ENCODE peak calls at places on chromosomes 12 and 14, in seven cellular contexts. One of them, this sample, is unnamed.

GRCh38 chr12:72273851-72274284 is 1.7 kb downstream of the TRHDE start:
- DNase-seq in progenitor cell of endocrine pancreas: no peak
- DNase-seq in activated CD4-positive, alpha-beta T cell treated with anti-CD3 and anti-CD28 coated beads, Interleukin-2, amount 10 ng/mL, durations not matched to agents 7 days and 5 days: no peak
- DNase-seq in body of pancreas: peak
- DNase-seq in activated T-cell treated with anti-CD3 and anti-CD28 coated beads for 1 hour: no peak
- DNase-seq in fibroblast of mammary gland: no peak
- DNase-seq in retina: peak
- DNase-seq in this sample: peak

GRCh38 chr14:99538275-99538674 is 57.1 kb downstream of the CCNK start:
- DNase-seq in body of pancreas: no peak
- DNase-seq in activated T-cell treated with anti-CD3 and anti-CD28 coated beads for 1 hour: no peak
- DNase-seq in progenitor cell of endocrine pancreas: no peak
- DNase-seq in fibroblast of mammary gland: no peak
- DNase-seq in retina: no peak
- DNase-seq in activated CD4-positive, alpha-beta T cell treated with anti-CD3 and anti-CD28 coated beads, Interleukin-2, amount 10 ng/mL, durations not matched to agents 7 days and 5 days: no peak
- DNase-seq in this sample: no peak

GRCh38 chr12:565589-566105 is 97.6 kb downstream of the NINJ2 start:
- DNase-seq in activated T-cell treated with anti-CD3 and anti-CD28 coated beads for 1 hour: no peak
- DNase-seq in fibroblast of mammary gland: no peak
- DNase-seq in body of pancreas: no peak
- DNase-seq in retina: no peak
- DNase-seq in progenitor cell of endocrine pancreas: no peak
- DNase-seq in activated CD4-positive, alpha-beta T cell treated with anti-CD3 and anti-CD28 coated beads, Interleukin-2, amount 10 ng/mL, durations not matched to agents 7 days and 5 days: no peak
- DNase-seq in this sample: no peak

GRCh38 chr14:64998455-64998931 is 11.8 kb downstream of the FNTB start:
- DNase-seq in retina: no peak
- DNase-seq in body of pancreas: no peak
- DNase-seq in fibroblast of mammary gland: peak
- DNase-seq in progenitor cell of endocrine pancreas: no peak
- DNase-seq in activated T-cell treated with anti-CD3 and anti-CD28 coated beads for 1 hour: no peak
- DNase-seq in activated CD4-positive, alpha-beta T cell treated with anti-CD3 and anti-CD28 coated beads, Interleukin-2, amount 10 ng/mL, durations not matched to agents 7 days and 5 days: no peak
- DNase-seq in this sample: no peak

GRCh38 chr12:69240625-69240984 is 1.2 kb downstream of the CPSF6 start:
- DNase-seq in activated CD4-positive, alpha-beta T cell treated with anti-CD3 and anti-CD28 coated beads, Interleukin-2, amount 10 ng/mL, durations not matched to agents 7 days and 5 days: peak
- DNase-seq in body of pancreas: no peak
- DNase-seq in fibroblast of mammary gland: peak
- DNase-seq in progenitor cell of endocrine pancreas: no peak
- DNase-seq in activated T-cell treated with anti-CD3 and anti-CD28 coated beads for 1 hour: no peak
- DNase-seq in retina: no peak
- DNase-seq in this sample: no peak

GRCh38 chr12:29599397-29599796 is 101.9 kb upstream of the OVCH1 start:
- DNase-seq in activated CD4-positive, alpha-beta T cell treated with anti-CD3 and anti-CD28 coated beads, Interleukin-2, amount 10 ng/mL, durations not matched to agents 7 days and 5 days: no peak
- DNase-seq in fibroblast of mammary gland: peak
- DNase-seq in body of pancreas: no peak
- DNase-seq in retina: no peak
- DNase-seq in activated T-cell treated with anti-CD3 and anti-CD28 coated beads for 1 hour: no peak
- DNase-seq in progenitor cell of endocrine pancreas: no peak
- DNase-seq in this sample: no peak

GRCh38 chr14:20789230-20789813 is 8.3 kb downstream of the RNASE6 start:
- DNase-seq in retina: no peak
- DNase-seq in fibroblast of mammary gland: no peak
- DNase-seq in body of pancreas: no peak
- DNase-seq in activated T-cell treated with anti-CD3 and anti-CD28 coated beads for 1 hour: no peak
- DNase-seq in activated CD4-positive, alpha-beta T cell treated with anti-CD3 and anti-CD28 coated beads, Interleukin-2, amount 10 ng/mL, durations not matched to agents 7 days and 5 days: no peak
- DNase-seq in progenitor cell of endocrine pancreas: no peak
- DNase-seq in this sample: no peak

GRCh38 chr12:124302807-124303578 is 8.1 kb downstream of the RFLNA start:
- DNase-seq in body of pancreas: no peak
- DNase-seq in fibroblast of mammary gland: no peak
- DNase-seq in activated CD4-positive, alpha-beta T cell treated with anti-CD3 and anti-CD28 coated beads, Interleukin-2, amount 10 ng/mL, durations not matched to agents 7 days and 5 days: no peak
- DNase-seq in progenitor cell of endocrine pancreas: no peak
- DNase-seq in retina: no peak
- DNase-seq in activated T-cell treated with anti-CD3 and anti-CD28 coated beads for 1 hour: no peak
- DNase-seq in this sample: no peak

GRCh38 chr12:109553929-109554500 is 19.3 kb downstream of the MMAB start:
- DNase-seq in progenitor cell of endocrine pancreas: no peak
- DNase-seq in retina: no peak
- DNase-seq in body of pancreas: no peak
- DNase-seq in activated T-cell treated with anti-CD3 and anti-CD28 coated beads for 1 hour: no peak
- DNase-seq in fibroblast of mammary gland: no peak
- DNase-seq in activated CD4-positive, alpha-beta T cell treated with anti-CD3 and anti-CD28 coated beads, Interleukin-2, amount 10 ng/mL, durations not matched to agents 7 days and 5 days: no peak
- DNase-seq in this sample: no peak

GRCh38 chr14:99995700-99996356 is 69.4 kb upstream of the EVL start:
- DNase-seq in progenitor cell of endocrine pancreas: no peak
- DNase-seq in activated CD4-positive, alpha-beta T cell treated with anti-CD3 and anti-CD28 coated beads, Interleukin-2, amount 10 ng/mL, durations not matched to agents 7 days and 5 days: peak
- DNase-seq in retina: no peak
- DNase-seq in fibroblast of mammary gland: peak
- DNase-seq in activated T-cell treated with anti-CD3 and anti-CD28 coated beads for 1 hour: peak
- DNase-seq in body of pancreas: peak
- DNase-seq in this sample: peak

GRCh38 chr14:33475623-33476022 is 475.3 kb downstream of the EGLN3 start:
- DNase-seq in retina: peak
- DNase-seq in activated T-cell treated with anti-CD3 and anti-CD28 coated beads for 1 hour: no peak
- DNase-seq in progenitor cell of endocrine pancreas: peak
- DNase-seq in body of pancreas: peak
- DNase-seq in fibroblast of mammary gland: peak
- DNase-seq in activated CD4-positive, alpha-beta T cell treated with anti-CD3 and anti-CD28 coated beads, Interleukin-2, amount 10 ng/mL, durations not matched to agents 7 days and 5 days: peak
- DNase-seq in this sample: peak

GRCh38 chr12:57899010-57899662 is 42.2 kb upstream of the ATP23 start:
- DNase-seq in activated CD4-positive, alpha-beta T cell treated with anti-CD3 and anti-CD28 coated beads, Interleukin-2, amount 10 ng/mL, durations not matched to agents 7 days and 5 days: peak
- DNase-seq in progenitor cell of endocrine pancreas: no peak
- DNase-seq in retina: no peak
- DNase-seq in activated T-cell treated with anti-CD3 and anti-CD28 coated beads for 1 hour: peak
- DNase-seq in body of pancreas: peak
- DNase-seq in fibroblast of mammary gland: peak
- DNase-seq in this sample: no peak

GRCh38 chr12:113235976-113236375 is 14.7 kb downstream of the TPCN1 start:
- DNase-seq in progenitor cell of endocrine pancreas: no peak
- DNase-seq in body of pancreas: no peak
- DNase-seq in retina: no peak
- DNase-seq in activated T-cell treated with anti-CD3 and anti-CD28 coated beads for 1 hour: no peak
- DNase-seq in activated CD4-positive, alpha-beta T cell treated with anti-CD3 and anti-CD28 coated beads, Interleukin-2, amount 10 ng/mL, durations not matched to agents 7 days and 5 days: no peak
- DNase-seq in fibroblast of mammary gland: no peak
- DNase-seq in this sample: no peak

GRCh38 chr14:79016828-79017505 is 846.8 kb downstream of the NRXN3 start:
- DNase-seq in fibroblast of mammary gland: peak
- DNase-seq in activated T-cell treated with anti-CD3 and anti-CD28 coated beads for 1 hour: no peak
- DNase-seq in activated CD4-positive, alpha-beta T cell treated with anti-CD3 and anti-CD28 coated beads, Interleukin-2, amount 10 ng/mL, durations not matched to agents 7 days and 5 days: no peak
- DNase-seq in progenitor cell of endocrine pancreas: no peak
- DNase-seq in retina: no peak
- DNase-seq in body of pancreas: no peak
- DNase-seq in this sample: no peak

GRCh38 chr12:121773011-121773777 is 20.3 kb downstream of the RHOF start:
- DNase-seq in body of pancreas: peak
- DNase-seq in activated T-cell treated with anti-CD3 and anti-CD28 coated beads for 1 hour: peak
- DNase-seq in progenitor cell of endocrine pancreas: peak
- DNase-seq in activated CD4-positive, alpha-beta T cell treated with anti-CD3 and anti-CD28 coated beads, Interleukin-2, amount 10 ng/mL, durations not matched to agents 7 days and 5 days: peak
- DNase-seq in fibroblast of mammary gland: peak
- DNase-seq in retina: peak
- DNase-seq in this sample: peak

GRCh38 chr12:101050631-101051030 is 159.4 kb downstream of the SLC5A8 start:
- DNase-seq in activated T-cell treated with anti-CD3 and anti-CD28 coated beads for 1 hour: no peak
- DNase-seq in activated CD4-positive, alpha-beta T cell treated with anti-CD3 and anti-CD28 coated beads, Interleukin-2, amount 10 ng/mL, durations not matched to agents 7 days and 5 days: no peak
- DNase-seq in body of pancreas: no peak
- DNase-seq in retina: no peak
- DNase-seq in fibroblast of mammary gland: no peak
- DNase-seq in progenitor cell of endocrine pancreas: no peak
- DNase-seq in this sample: no peak

GRCh38 chr14:95815226-95815690 is 61.4 kb upstream of the TUNAR start:
- DNase-seq in fibroblast of mammary gland: no peak
- DNase-seq in progenitor cell of endocrine pancreas: no peak
- DNase-seq in body of pancreas: no peak
- DNase-seq in activated CD4-positive, alpha-beta T cell treated with anti-CD3 and anti-CD28 coated beads, Interleukin-2, amount 10 ng/mL, durations not matched to agents 7 days and 5 days: no peak
- DNase-seq in activated T-cell treated with anti-CD3 and anti-CD28 coated beads for 1 hour: no peak
- DNase-seq in retina: no peak
- DNase-seq in this sample: no peak

GRCh38 chr12:116314477-116314876 is 37.0 kb upstream of the MED13L start:
- DNase-seq in progenitor cell of endocrine pancreas: no peak
- DNase-seq in body of pancreas: no peak
- DNase-seq in fibroblast of mammary gland: no peak
- DNase-seq in activated CD4-positive, alpha-beta T cell treated with anti-CD3 and anti-CD28 coated beads, Interleukin-2, amount 10 ng/mL, durations not matched to agents 7 days and 5 days: no peak
- DNase-seq in retina: no peak
- DNase-seq in activated T-cell treated with anti-CD3 and anti-CD28 coated beads for 1 hour: no peak
- DNase-seq in this sample: no peak

GRCh38 chr14:51367600-51367931 is 127.5 kb downstream of the TMX1 start:
- DNase-seq in activated CD4-positive, alpha-beta T cell treated with anti-CD3 and anti-CD28 coated beads, Interleukin-2, amount 10 ng/mL, durations not matched to agents 7 days and 5 days: no peak
- DNase-seq in activated T-cell treated with anti-CD3 and anti-CD28 coated beads for 1 hour: no peak
- DNase-seq in fibroblast of mammary gland: peak
- DNase-seq in body of pancreas: no peak
- DNase-seq in retina: no peak
- DNase-seq in progenitor cell of endocrine pancreas: no peak
- DNase-seq in this sample: no peak

GRCh38 chr12:132503611-132504204 is 13.8 kb downstream of the FBRSL1 start:
- DNase-seq in retina: no peak
- DNase-seq in body of pancreas: peak
- DNase-seq in fibroblast of mammary gland: peak
- DNase-seq in progenitor cell of endocrine pancreas: no peak
- DNase-seq in activated CD4-positive, alpha-beta T cell treated with anti-CD3 and anti-CD28 coated beads, Interleukin-2, amount 10 ng/mL, durations not matched to agents 7 days and 5 days: no peak
- DNase-seq in activated T-cell treated with anti-CD3 and anti-CD28 coated beads for 1 hour: no peak
- DNase-seq in this sample: no peak

GRCh38 chr14:48384786-48385185 is 709.4 kb upstream of the MDGA2 start:
- DNase-seq in progenitor cell of endocrine pancreas: no peak
- DNase-seq in activated T-cell treated with anti-CD3 and anti-CD28 coated beads for 1 hour: no peak
- DNase-seq in retina: no peak
- DNase-seq in body of pancreas: no peak
- DNase-seq in activated CD4-positive, alpha-beta T cell treated with anti-CD3 and anti-CD28 coated beads, Interleukin-2, amount 10 ng/mL, durations not matched to agents 7 days and 5 days: no peak
- DNase-seq in fibroblast of mammary gland: no peak
- DNase-seq in this sample: no peak

GRCh38 chr12:71688961-71689570 is 3.2 kb downstream of the TMEM19 start:
- DNase-seq in activated T-cell treated with anti-CD3 and anti-CD28 coated beads for 1 hour: no peak
- DNase-seq in activated CD4-positive, alpha-beta T cell treated with anti-CD3 and anti-CD28 coated beads, Interleukin-2, amount 10 ng/mL, durations not matched to agents 7 days and 5 days: no peak
- DNase-seq in progenitor cell of endocrine pancreas: no peak
- DNase-seq in fibroblast of mammary gland: no peak
- DNase-seq in body of pancreas: no peak
- DNase-seq in retina: no peak
- DNase-seq in this sample: no peak

GRCh38 chr14:24665440-24665991 is 31.5 kb upstream of the GZMB start:
- DNase-seq in retina: no peak
- DNase-seq in progenitor cell of endocrine pancreas: no peak
- DNase-seq in fibroblast of mammary gland: no peak
- DNase-seq in activated CD4-positive, alpha-beta T cell treated with anti-CD3 and anti-CD28 coated beads, Interleukin-2, amount 10 ng/mL, durations not matched to agents 7 days and 5 days: peak
- DNase-seq in body of pancreas: no peak
- DNase-seq in activated T-cell treated with anti-CD3 and anti-CD28 coated beads for 1 hour: no peak
- DNase-seq in this sample: no peak

GRCh38 chr12:116528067-116528466 is 31.1 kb upstream of the MAP1LC3B2 start:
- DNase-seq in activated CD4-positive, alpha-beta T cell treated with anti-CD3 and anti-CD28 coated beads, Interleukin-2, amount 10 ng/mL, durations not matched to agents 7 days and 5 days: no peak
- DNase-seq in body of pancreas: no peak
- DNase-seq in activated T-cell treated with anti-CD3 and anti-CD28 coated beads for 1 hour: no peak
- DNase-seq in fibroblast of mammary gland: peak
- DNase-seq in retina: no peak
- DNase-seq in progenitor cell of endocrine pancreas: no peak
- DNase-seq in this sample: no peak

GRCh38 chr12:52171950-52172512 is 19.8 kb downstream of the KRT80 start:
- DNase-seq in body of pancreas: peak
- DNase-seq in progenitor cell of endocrine pancreas: peak
- DNase-seq in activated CD4-positive, alpha-beta T cell treated with anti-CD3 and anti-CD28 coated beads, Interleukin-2, amount 10 ng/mL, durations not matched to agents 7 days and 5 days: peak
- DNase-seq in retina: no peak
- DNase-seq in activated T-cell treated with anti-CD3 and anti-CD28 coated beads for 1 hour: no peak
- DNase-seq in fibroblast of mammary gland: peak
- DNase-seq in this sample: peak

GRCh38 chr12:132178801-132179401 is 34.6 kb downstream of the NOC4L start:
- DNase-seq in retina: no peak
- DNase-seq in activated T-cell treated with anti-CD3 and anti-CD28 coated beads for 1 hour: no peak
- DNase-seq in body of pancreas: no peak
- DNase-seq in activated CD4-positive, alpha-beta T cell treated with anti-CD3 and anti-CD28 coated beads, Interleukin-2, amount 10 ng/mL, durations not matched to agents 7 days and 5 days: peak
- DNase-seq in fibroblast of mammary gland: no peak
- DNase-seq in progenitor cell of endocrine pancreas: no peak
- DNase-seq in this sample: no peak

GRCh38 chr12:112252184-112252583 is 126.8 kb downstream of the TRAFD1 start:
- DNase-seq in fibroblast of mammary gland: peak
- DNase-seq in body of pancreas: peak
- DNase-seq in activated CD4-positive, alpha-beta T cell treated with anti-CD3 and anti-CD28 coated beads, Interleukin-2, amount 10 ng/mL, durations not matched to agents 7 days and 5 days: no peak
- DNase-seq in retina: no peak
- DNase-seq in activated T-cell treated with anti-CD3 and anti-CD28 coated beads for 1 hour: no peak
- DNase-seq in progenitor cell of endocrine pancreas: no peak
- DNase-seq in this sample: no peak

GRCh38 chr14:94089479-94089878 is 8.4 kb downstream of the IFI27L1 start:
- DNase-seq in body of pancreas: no peak
- DNase-seq in retina: no peak
- DNase-seq in activated CD4-positive, alpha-beta T cell treated with anti-CD3 and anti-CD28 coated beads, Interleukin-2, amount 10 ng/mL, durations not matched to agents 7 days and 5 days: no peak
- DNase-seq in activated T-cell treated with anti-CD3 and anti-CD28 coated beads for 1 hour: no peak
- DNase-seq in fibroblast of mammary gland: peak
- DNase-seq in progenitor cell of endocrine pancreas: no peak
- DNase-seq in this sample: no peak

GRCh38 chr12:16583991-16584745 is 21.8 kb downstream of the LMO3 start:
- DNase-seq in activated CD4-positive, alpha-beta T cell treated with anti-CD3 and anti-CD28 coated beads, Interleukin-2, amount 10 ng/mL, durations not matched to agents 7 days and 5 days: no peak
- DNase-seq in body of pancreas: no peak
- DNase-seq in fibroblast of mammary gland: peak
- DNase-seq in activated T-cell treated with anti-CD3 and anti-CD28 coated beads for 1 hour: no peak
- DNase-seq in progenitor cell of endocrine pancreas: no peak
- DNase-seq in retina: no peak
- DNase-seq in this sample: no peak

GRCh38 chr12:6827437-6827894 is 741 bp upstream of the P3H3 start:
- DNase-seq in fibroblast of mammary gland: peak
- DNase-seq in progenitor cell of endocrine pancreas: no peak
- DNase-seq in activated T-cell treated with anti-CD3 and anti-CD28 coated beads for 1 hour: peak
- DNase-seq in body of pancreas: peak
- DNase-seq in activated CD4-positive, alpha-beta T cell treated with anti-CD3 and anti-CD28 coated beads, Interleukin-2, amount 10 ng/mL, durations not matched to agents 7 days and 5 days: peak
- DNase-seq in retina: peak
- DNase-seq in this sample: peak

GRCh38 chr12:133233993-133234564 is 1.6 kb downstream of the ANHX start:
- DNase-seq in body of pancreas: no peak
- DNase-seq in retina: no peak
- DNase-seq in progenitor cell of endocrine pancreas: no peak
- DNase-seq in fibroblast of mammary gland: no peak
- DNase-seq in activated T-cell treated with anti-CD3 and anti-CD28 coated beads for 1 hour: no peak
- DNase-seq in activated CD4-positive, alpha-beta T cell treated with anti-CD3 and anti-CD28 coated beads, Interleukin-2, amount 10 ng/mL, durations not matched to agents 7 days and 5 days: no peak
- DNase-seq in this sample: no peak

GRCh38 chr14:20332946-20333782 is at the start of gene CCNB1IP1:
- DNase-seq in progenitor cell of endocrine pancreas: peak
- DNase-seq in fibroblast of mammary gland: peak
- DNase-seq in retina: peak
- DNase-seq in activated T-cell treated with anti-CD3 and anti-CD28 coated beads for 1 hour: peak
- DNase-seq in body of pancreas: peak
- DNase-seq in activated CD4-positive, alpha-beta T cell treated with anti-CD3 and anti-CD28 coated beads, Interleukin-2, amount 10 ng/mL, durations not matched to agents 7 days and 5 days: peak
- DNase-seq in this sample: peak

GRCh38 chr14:61644834-61645233 is 50.5 kb upstream of the HIF1A start:
- DNase-seq in progenitor cell of endocrine pancreas: no peak
- DNase-seq in fibroblast of mammary gland: no peak
- DNase-seq in retina: no peak
- DNase-seq in activated CD4-positive, alpha-beta T cell treated with anti-CD3 and anti-CD28 coated beads, Interleukin-2, amount 10 ng/mL, durations not matched to agents 7 days and 5 days: no peak
- DNase-seq in body of pancreas: no peak
- DNase-seq in activated T-cell treated with anti-CD3 and anti-CD28 coated beads for 1 hour: no peak
- DNase-seq in this sample: no peak

GRCh38 chr14:100864960-100865681 is 38.4 kb downstream of the RTL1 start:
- DNase-seq in fibroblast of mammary gland: peak
- DNase-seq in retina: no peak
- DNase-seq in body of pancreas: no peak
- DNase-seq in activated CD4-positive, alpha-beta T cell treated with anti-CD3 and anti-CD28 coated beads, Interleukin-2, amount 10 ng/mL, durations not matched to agents 7 days and 5 days: no peak
- DNase-seq in activated T-cell treated with anti-CD3 and anti-CD28 coated beads for 1 hour: no peak
- DNase-seq in progenitor cell of endocrine pancreas: no peak
- DNase-seq in this sample: no peak

GRCh38 chr12:4867384-4867783 is 42.3 kb upstream of the KCNA1 start:
- DNase-seq in progenitor cell of endocrine pancreas: no peak
- DNase-seq in body of pancreas: no peak
- DNase-seq in activated T-cell treated with anti-CD3 and anti-CD28 coated beads for 1 hour: no peak
- DNase-seq in fibroblast of mammary gland: no peak
- DNase-seq in activated CD4-positive, alpha-beta T cell treated with anti-CD3 and anti-CD28 coated beads, Interleukin-2, amount 10 ng/mL, durations not matched to agents 7 days and 5 days: no peak
- DNase-seq in retina: no peak
- DNase-seq in this sample: no peak

GRCh38 chr14:52792097-52792415 is 649 bp upstream of the GNPNAT1 start:
- DNase-seq in activated CD4-positive, alpha-beta T cell treated with anti-CD3 and anti-CD28 coated beads, Interleukin-2, amount 10 ng/mL, durations not matched to agents 7 days and 5 days: no peak
- DNase-seq in retina: no peak
- DNase-seq in body of pancreas: no peak
- DNase-seq in activated T-cell treated with anti-CD3 and anti-CD28 coated beads for 1 hour: no peak
- DNase-seq in fibroblast of mammary gland: no peak
- DNase-seq in progenitor cell of endocrine pancreas: no peak
- DNase-seq in this sample: no peak

GRCh38 chr12:106170285-106170684 is 31.5 kb upstream of the NUAK1 start:
- DNase-seq in activated CD4-positive, alpha-beta T cell treated with anti-CD3 and anti-CD28 coated beads, Interleukin-2, amount 10 ng/mL, durations not matched to agents 7 days and 5 days: no peak
- DNase-seq in fibroblast of mammary gland: peak
- DNase-seq in body of pancreas: no peak
- DNase-seq in retina: no peak
- DNase-seq in progenitor cell of endocrine pancreas: no peak
- DNase-seq in activated T-cell treated with anti-CD3 and anti-CD28 coated beads for 1 hour: no peak
- DNase-seq in this sample: no peak